ENCODE peak calls at places on chromosomes 3 and 15, in nine cellular contexts. O, V, S, C, R, Y, E, A and U are unnamed samples.

GRCh38 chr15:52008698-52009434 is 10.2 kb upstream of the MAPK6 start:
- DNase-seq in S (no peak), V (no peak), A (no peak), C (no peak), R (no peak), Y (no peak), E (peak), O (no peak), U (no peak)

GRCh38 chr3:15894382-15894781 is 96.6 kb upstream of the ANKRD28 start:
- DNase-seq in E (no peak), R (no peak), A (no peak), S (no peak), O (no peak), C (no peak), Y (no peak), V (no peak), U (no peak)

GRCh38 chr3:68996356-68996995 is 17.0 kb downstream of the EOGT start:
- DNase-seq in A (no peak), O (no peak), S (no peak), V (no peak), R (peak), C (no peak), E (no peak), Y (no peak), U (no peak)

GRCh38 chr3:129611812-129612349 is 5.4 kb upstream of the PLXND1 start:
- DNase-seq in S (peak), O (no peak), C (no peak), A (no peak), E (no peak), R (peak), Y (no peak), V (no peak), U (no peak)

GRCh38 chr3:150736316-150736719 is 26.7 kb downstream of the SIAH2 start:
- DNase-seq in A (no peak), E (no peak), S (no peak), Y (no peak), C (no peak), V (no peak), O (no peak), R (no peak), U (no peak)

GRCh38 chr3:58524326-58524888 is 12.6 kb downstream of the ACOX2 start:
- DNase-seq in S (no peak), V (no peak), R (no peak), C (no peak), E (no peak), A (no peak), O (no peak), Y (no peak), U (no peak)

GRCh38 chr3:86814321-86814720 is 176.6 kb downstream of the VGLL3 start:
- DNase-seq in Y (no peak), O (no peak), A (no peak), C (no peak), E (no peak), V (no peak), S (no peak), R (no peak), U (no peak)

GRCh38 chr3:71050521-71051258 is 532.8 kb downstream of the FOXP1 start:
- DNase-seq in C (no peak), O (no peak), E (no peak), Y (peak), S (no peak), A (no peak), R (no peak), V (no peak), U (no peak)

GRCh38 chr3:149180057-149180573 is 41.5 kb downstream of the CP start:
- DNase-seq in O (no peak), Y (no peak), R (peak), V (peak), E (no peak), A (no peak), S (peak), C (peak), U (peak)

GRCh38 chr3:163890661-163891060 is 1187.6 kb downstream of the SI start:
- DNase-seq in R (no peak), V (no peak), C (no peak), A (no peak), S (no peak), O (no peak), Y (no peak), E (no peak), U (no peak)

GRCh38 chr3:64028754-64029153 is 5.5 kb upstream of the PSMD6 start:
- DNase-seq in S (no peak), Y (no peak), R (no peak), C (no peak), E (no peak), V (no peak), A (no peak), O (no peak), U (no peak)

GRCh38 chr3:139121513-139122220 is 77.0 kb upstream of the PRR23C start:
- DNase-seq in V (no peak), E (no peak), C (peak), Y (no peak), A (no peak), R (peak), S (no peak), O (no peak), U (no peak)

GRCh38 chr3:52272831-52273230 is 5.6 kb downstream of the WDR82 start:
- DNase-seq in O (no peak), Y (no peak), A (no peak), C (no peak), E (no peak), V (no peak), S (no peak), R (no peak), U (no peak)

GRCh38 chr3:148173836-148174235 is 523.9 kb upstream of the AGTR1 start:
- DNase-seq in E (no peak), Y (no peak), O (no peak), V (no peak), A (no peak), R (peak), S (no peak), C (no peak), U (no peak)

GRCh38 chr3:49618412-49618811 is 55.7 kb upstream of the APEH start:
- DNase-seq in Y (no peak), S (no peak), A (no peak), C (no peak), O (no peak), E (no peak), R (no peak), V (no peak), U (no peak)

GRCh38 chr3:70076394-70076793 is 76.9 kb downstream of the SAMMSON start:
- DNase-seq in R (no peak), A (no peak), S (no peak), O (no peak), Y (no peak), V (no peak), E (no peak), C (no peak), U (no peak)

GRCh38 chr3:127784865-127785710 is 37.2 kb downstream of the MGLL start:
- DNase-seq in R (no peak), O (no peak), E (no peak), V (no peak), Y (no peak), C (peak), S (no peak), A (no peak), U (no peak)

GRCh38 chr3:27521179-27521871 is 37.1 kb upstream of the SLC4A7 start:
- DNase-seq in E (peak), R (peak), V (no peak), A (no peak), Y (no peak), S (peak), C (peak), O (no peak), U (no peak)

GRCh38 chr15:31366169-31366734 is 39.6 kb downstream of the KLF13 start:
- DNase-seq in V (no peak), Y (no peak), C (no peak), E (no peak), S (no peak), A (no peak), R (no peak), O (no peak), U (no peak)

GRCh38 chr3:101119535-101119934 is 126.3 kb upstream of the ABI3BP start:
- DNase-seq in Y (no peak), O (no peak), R (peak), S (peak), A (no peak), V (peak), E (no peak), C (no peak), U (no peak)

GRCh38 chr15:80173022-80173759 is 20.4 kb downstream of the FAH start:
- DNase-seq in R (peak), Y (no peak), V (no peak), O (peak), S (no peak), A (peak), E (peak), C (peak), U (no peak)

GRCh38 chr3:169243122-169243521 is 420.4 kb downstream of the MECOM start:
- DNase-seq in R (peak), O (no peak), A (no peak), V (no peak), S (no peak), E (no peak), C (no peak), Y (no peak), U (no peak)

GRCh38 chr3:18379647-18380046 is 45.5 kb downstream of the SATB1 start:
- DNase-seq in O (no peak), V (no peak), Y (no peak), A (no peak), E (no peak), S (no peak), C (no peak), R (no peak), U (no peak)

GRCh38 chr3:99269606-99270355 is 368.3 kb upstream of the DCBLD2 start:
- DNase-seq in A (no peak), R (no peak), S (no peak), Y (no peak), O (no peak), E (no peak), C (no peak), V (no peak), U (no peak)

GRCh38 chr15:64503197-64503596 is 42.8 kb downstream of the ZNF609 start:
- DNase-seq in V (peak), E (no peak), A (no peak), R (peak), C (no peak), S (no peak), O (no peak), Y (no peak), U (no peak)

GRCh38 chr3:126959921-126960603 is 22.9 kb upstream of the PLXNA1 start:
- DNase-seq in O (no peak), C (no peak), S (peak), Y (no peak), E (no peak), A (no peak), V (no peak), R (peak), U (no peak)

GRCh38 chr15:75775296-75776074 is 62.8 kb upstream of the CSPG4 start:
- DNase-seq in Y (no peak), E (peak), V (no peak), C (no peak), R (no peak), O (no peak), A (no peak), S (no peak), U (no peak)

GRCh38 chr15:48086582-48086981 is 34.2 kb upstream of the SLC24A5 start:
- DNase-seq in C (no peak), Y (no peak), V (no peak), E (no peak), A (no peak), O (no peak), R (peak), S (no peak), U (no peak)

GRCh38 chr3:126552688-126553283 is 5.9 kb downstream of the C3orf22 start:
- DNase-seq in O (no peak), Y (no peak), S (no peak), C (peak), E (no peak), V (no peak), A (no peak), R (no peak), U (no peak)

GRCh38 chr3:46668116-46668515 is 25.4 kb downstream of the ALS2CL start:
- DNase-seq in O (no peak), S (no peak), Y (no peak), R (no peak), C (no peak), E (no peak), V (no peak), A (no peak), U (no peak)

GRCh38 chr3:158739661-158740060 is 7.4 kb upstream of the RARRES1 start:
- DNase-seq in C (no peak), V (no peak), Y (no peak), A (no peak), O (no peak), R (no peak), S (no peak), E (no peak), U (no peak)

GRCh38 chr3:197428117-197428761 is 127.5 kb downstream of the BDH1 start:
- DNase-seq in V (no peak), E (peak), O (peak), R (peak), S (no peak), A (peak), C (peak), Y (no peak), U (no peak)